ENCODE peak calls at places on chromosomes 4 and X, in seven cellular contexts. D is ecto neural progenitor cell, K is NCI-H146, M is right cardiac atrium, H is H1, Y is amniotic stem cell, J is activated T-cell treated with anti-CD3 and anti-CD28 coated beads for 48 hours. R is an unnamed sample.

GRCh38 chrX:107562482-107562881 is 65.8 kb upstream of the PRPS1 start:
- DNase-seq in D (no peak), K (no peak), M (no peak), H (no peak), Y (peak), J (no peak), R (peak)

GRCh38 chr4:98473046-98473445 is 185.4 kb downstream of the TSPAN5 start:
- DNase-seq in D (no peak), K (no peak), M (no peak), H (no peak), Y (no peak), J (no peak), R (no peak)

GRCh38 chr4:5887361-5888221 is 5.3 kb downstream of the CRMP1 start:
- DNase-seq in D (peak), K (peak), M (peak), H (peak), Y (no peak), J (no peak), R (peak)

GRCh38 chr4:180953572-180953971 is 1289.6 kb upstream of the TENM3 start:
- DNase-seq in D (no peak), K (peak), M (no peak), H (no peak), Y (no peak), J (no peak), R (no peak)

GRCh38 chrX:45031830-45032229 is 158.8 kb downstream of the KDM6A start:
- DNase-seq in D (no peak), K (no peak), M (no peak), H (no peak), Y (no peak), J (no peak), R (no peak)

GRCh38 chrX:10945463-10945862 is 165.7 kb upstream of the HCCS start:
- DNase-seq in D (no peak), K (no peak), M (no peak), H (no peak), Y (no peak), J (no peak), R (no peak)

GRCh38 chrX:110402091-110402854 is 43.6 kb downstream of the RTL9 start:
- DNase-seq in D (no peak), K (no peak), M (peak), H (no peak), Y (peak), J (no peak), R (peak)

GRCh38 chrX:1207496-1208025 is 4.9 kb downstream of the CRLF2 start:
- DNase-seq in D (no peak), K (no peak), M (no peak), H (no peak), Y (no peak), J (no peak), R (peak)

GRCh38 chr4:69881173-69881773 is 21.3 kb upstream of the SULT1E1 start:
- DNase-seq in D (no peak), K (peak), M (peak), H (no peak), Y (peak), J (no peak), R (no peak)

GRCh38 chr4:993111-994029 is at the start of gene SLC26A1:
- DNase-seq in D (no peak), K (no peak), M (peak), H (no peak), Y (no peak), J (no peak), R (no peak)

GRCh38 chrX:44974462-44974861 is 101.5 kb downstream of the KDM6A start:
- DNase-seq in D (no peak), K (no peak), M (no peak), H (no peak), Y (no peak), J (no peak), R (no peak)